ENCODE peak calls at places on chromosomes 7 and 10, in four cellular contexts. O, P, N and A are unnamed samples. For H3K4me1, the result is how much of the 10 kb centered on the place peaks cover.

GRCh38 chr7:140625908-140626868 is 14.4 kb downstream of the DENND2A start:
- DNase-seq in O (peak), P (peak), N (no peak), A (peak)

GRCh38 chr10:49523301-49523700 is 15.6 kb downstream of the ERCC6 start:
- DNase-seq in O (no peak), P (no peak), N (no peak), A (no peak)

GRCh38 chr10:6356280-6356793 is 153.6 kb downstream of the PFKFB3 start:
- DNase-seq in O (no peak), P (no peak), N (no peak), A (no peak)

GRCh38 chr10:75851946-75852345 is 420.5 kb downstream of the LRMDA start:
- DNase-seq in O (no peak), P (no peak), N (no peak), A (no peak)

GRCh38 chr7:134885967-134886352 is 100.3 kb upstream of the AGBL3 start:
- DNase-seq in O (no peak), P (peak), N (no peak), A (no peak)

GRCh38 chr10:20221353-20221752 is 405.1 kb downstream of the PLXDC2 start:
- DNase-seq in O (no peak), P (no peak), N (no peak), A (no peak)

GRCh38 chr10:73763343-73763742 is 18.5 kb upstream of the CHCHD1 start:
- DNase-seq in O (no peak), P (no peak), N (no peak), A (no peak)

GRCh38 chr7:32347244-32347828 is 142.8 kb downstream of the LSM5 start:
- DNase-seq in O (peak), P (no peak), N (no peak), A (no peak)

GRCh38 chr7:157594306-157594705 is 257.5 kb downstream of the DNAJB6 start:
- DNase-seq in O (no peak), P (no peak), N (no peak), A (no peak)

GRCh38 chr7:152313879-152314604 is 121.8 kb downstream of the KMT2C start:
- DNase-seq in O (no peak), P (peak), N (no peak), A (no peak)

GRCh38 chr7:121544726-121545125 is 148.6 kb upstream of the FAM3C start:
- DNase-seq in O (no peak), P (peak), N (no peak), A (no peak)

GRCh38 chr10:34932235-34932634 is 117.1 kb upstream of the PARD3 start:
- DNase-seq in O (no peak), P (no peak), N (no peak), A (no peak)

GRCh38 chr7:20581956-20582355 is 33.5 kb upstream of the ABCB5 start:
- DNase-seq in O (no peak), P (no peak), N (no peak), A (no peak)

GRCh38 chr7:132381742-132382472 is 194.4 kb downstream of the PLXNA4 start:
- DNase-seq in O (no peak), P (no peak), N (no peak), A (no peak)

GRCh38 chr10:58952747-58953466 is 223.5 kb upstream of the PHYHIPL start:
- DNase-seq in O (peak), P (peak), N (no peak), A (peak)

GRCh38 chr10:101558206-101558605 is 29.9 kb downstream of the POLL start:
- DNase-seq in O (no peak), P (no peak), N (no peak), A (no peak)

GRCh38 chr10:4770766-4771553 is 55.0 kb upstream of the AKR1E2 start:
- DNase-seq in O (no peak), P (no peak), N (no peak), A (no peak)

GRCh38 chr10:62885656-62886461 is 69.7 kb upstream of the EGR2 start:
- DNase-seq in O (no peak), P (no peak), N (no peak), A (no peak)

GRCh38 chr7:55513849-55514248 is 58.5 kb downstream of the VOPP1 start:
- DNase-seq in O (no peak), P (no peak), N (no peak), A (no peak)

GRCh38 chr7:55512635-55513034 is 59.7 kb downstream of the VOPP1 start:
- DNase-seq in O (no peak), P (no peak), N (no peak), A (no peak)

GRCh38 chr7:55516399-55516798 is 55.9 kb downstream of the VOPP1 start:
- DNase-seq in O (no peak), P (no peak), N (no peak), A (no peak)

GRCh38 chr7:55515569-55516279 is 56.6 kb downstream of the VOPP1 start:
- DNase-seq in O (no peak), P (no peak), N (no peak), A (no peak)

GRCh38 chr7:55514546-55515265 is 57.6 kb downstream of the VOPP1 start:
- DNase-seq in O (no peak), P (no peak), N (no peak), A (no peak)
- H3K4me1 ChIP-seq in O (under half), P (under half), N (under half), A (under half)

GRCh38 chr10:21724020-21724589 is 190.1 kb downstream of the MLLT10 start:
- DNase-seq in O (no peak), P (no peak), N (no peak), A (no peak)

GRCh38 chr10:21722209-21722608 is 188.2 kb downstream of the MLLT10 start:
- DNase-seq in O (no peak), P (no peak), N (no peak), A (no peak)

GRCh38 chr10:21727452-21728168 is 193.6 kb downstream of the MLLT10 start:
- DNase-seq in O (no peak), P (no peak), N (no peak), A (no peak)

GRCh38 chr10:21724695-21725371 is 190.8 kb downstream of the MLLT10 start:
- DNase-seq in O (peak), P (peak), N (peak), A (peak)

GRCh38 chr10:21726601-21727295 is 192.7 kb downstream of the MLLT10 start:
- DNase-seq in O (no peak), P (no peak), N (no peak), A (no peak)
- H3K4me3 ChIP-seq in O (no peak), P (no peak), N (peak), A (no peak)

GRCh38 chr7:128940494-128941322 is 3.0 kb downstream of the IRF5 start:
- DNase-seq in O (peak), P (no peak), N (peak), A (no peak)

GRCh38 chr7:128939861-128940410 is 2.2 kb downstream of the IRF5 start:
- DNase-seq in O (no peak), P (no peak), N (no peak), A (no peak)

GRCh38 chr7:128939075-128939860 is 1.5 kb downstream of the IRF5 start:
- DNase-seq in O (peak), P (no peak), N (no peak), A (peak)

GRCh38 chr7:128941946-128942526 is 4.3 kb downstream of the IRF5 start:
- DNase-seq in O (no peak), P (no peak), N (no peak), A (no peak)

DNA sequence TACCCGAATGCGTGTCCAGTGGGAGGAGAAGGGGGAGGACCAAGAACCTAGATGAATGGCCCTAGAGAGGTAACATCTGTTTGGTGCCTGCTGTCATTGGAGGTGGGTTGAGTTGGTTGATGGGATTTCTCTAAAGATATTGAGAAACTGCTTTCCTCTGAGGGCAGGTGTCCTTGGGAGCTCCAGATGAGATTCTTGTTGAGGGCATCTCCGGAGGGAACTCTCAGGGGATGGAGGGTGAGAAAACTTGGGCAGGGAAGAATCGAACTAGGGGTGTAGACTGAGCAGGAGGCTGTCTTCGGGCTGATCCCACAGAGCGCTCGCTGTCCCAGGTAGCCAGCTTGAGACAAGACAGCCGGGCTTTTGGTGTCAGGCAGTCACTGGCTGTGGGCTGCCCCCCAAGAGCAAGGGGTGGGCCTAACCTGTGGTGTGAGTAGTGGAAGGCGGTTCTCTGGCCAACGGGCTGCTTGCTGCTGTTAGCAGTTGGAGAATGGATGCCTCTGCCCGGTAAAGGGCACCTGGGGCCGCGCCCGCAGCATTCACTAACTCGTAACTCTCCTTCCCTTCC is 3.7 kb downstream of the IRF5 start:
- DNase-seq in O (no peak), P (no peak), N (no peak), A (no peak)
- H3K4me1 ChIP-seq in O (under half), P (under half), N (under half), A (under half)

DNA sequence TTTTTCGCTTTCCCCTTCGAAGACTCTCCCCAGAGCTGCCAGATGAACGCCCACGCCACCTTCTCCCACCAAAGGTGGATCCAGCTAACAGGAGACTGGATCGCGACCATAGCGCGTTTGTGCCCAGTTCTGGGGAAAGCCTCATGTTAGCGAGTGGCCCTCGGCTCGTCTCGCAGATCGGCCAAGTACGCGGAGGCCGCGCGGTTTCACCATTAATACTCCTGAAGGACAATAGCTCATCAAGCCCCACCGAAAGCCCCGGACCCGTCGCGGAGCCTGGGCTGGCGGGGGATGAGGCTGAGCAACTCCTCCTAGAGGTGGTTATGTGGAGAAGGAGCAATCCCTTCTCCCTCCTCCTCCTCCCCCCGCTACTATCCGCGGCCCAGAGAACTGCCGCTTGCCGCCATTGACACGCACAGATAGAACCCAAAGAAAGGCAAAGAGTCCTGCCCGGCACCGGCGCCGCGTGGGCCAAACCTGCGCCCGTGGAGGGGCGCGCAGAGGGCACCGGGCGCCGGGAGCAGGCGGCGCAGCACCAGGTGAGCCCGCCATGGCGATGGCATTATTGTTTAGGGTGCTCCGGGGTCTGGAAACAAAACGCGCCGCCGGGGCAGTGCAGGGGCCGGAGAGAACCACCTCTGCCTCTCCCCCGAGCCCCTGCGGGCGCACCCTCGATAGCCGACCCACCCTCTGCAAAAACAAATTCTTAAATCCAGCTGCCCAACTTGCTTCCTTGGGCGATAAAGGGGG is at the start of gene MACROH2A2:
- DNase-seq in O (peak), P (peak), N (no peak), A (peak)
- H3K4me3 ChIP-seq in O (peak), P (peak), N (peak), A (peak)

DNA sequence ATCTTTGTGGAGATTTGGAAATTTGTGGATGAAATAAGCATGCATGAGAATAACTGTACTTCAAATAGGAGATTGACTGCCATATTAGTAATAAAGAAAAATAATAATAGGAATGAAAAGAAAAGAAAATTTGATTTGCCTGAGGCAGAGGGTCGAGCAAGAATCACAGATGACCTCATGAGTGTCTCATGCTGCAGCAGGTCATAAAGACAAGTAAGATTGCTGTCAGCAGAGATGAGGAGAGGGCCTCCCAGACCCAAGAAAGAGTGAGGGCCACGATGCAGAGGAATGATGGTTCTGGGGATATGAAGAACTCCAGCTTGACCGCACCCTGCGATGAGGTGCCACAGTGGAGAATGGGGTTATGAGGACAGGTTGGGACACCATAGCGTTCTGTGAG is 39.2 kb downstream of the TOMM7 start:
- DNase-seq in O (no peak), P (no peak), N (no peak), A (no peak)
- H3K4me1 ChIP-seq in O (under half), P (under half), N (under half), A (under half)

GRCh38 chr10:106440767-106441166 is 723.7 kb downstream of the SORCS1 start:
- DNase-seq in O (no peak), P (no peak), N (no peak), A (no peak)
- H3K4me3 ChIP-seq in O (no peak), P (no peak), N (no peak), A (no peak)